ENCODE peak calls at places on chromosomes 6 and 20, in six cellular contexts. V, N, P, I, Z and O are unnamed samples.

GRCh38 chr6:32941412-32941784 is 570 bp upstream of the HLA-DMB start:
- DNase-seq in V (no peak), N (no peak), P (no peak), I (no peak), Z (no peak), O (no peak)

GRCh38 chr6:21846541-21847451 is 253.2 kb downstream of the SOX4 start:
- DNase-seq in V (peak), N (no peak), P (no peak), I (no peak), Z (no peak), O (no peak)

GRCh38 chr20:47272893-47273590 is 83.5 kb downstream of the ZMYND8 start:
- DNase-seq in V (peak), N (no peak), P (no peak), I (peak), Z (peak), O (no peak)

GRCh38 chr6:122622404-122622938 is 12.3 kb downstream of the PKIB start:
- DNase-seq in V (peak), N (no peak), P (no peak), I (no peak), Z (no peak), O (no peak)

GRCh38 chr6:34414999-34415858 is 10.6 kb downstream of the RPS10 start:
- DNase-seq in V (peak), N (no peak), P (no peak), I (peak), Z (peak), O (peak)

GRCh38 chr6:25447570-25447929 is 168.4 kb downstream of the CARMIL1 start:
- DNase-seq in V (no peak), N (no peak), P (no peak), I (no peak), Z (no peak), O (no peak)

GRCh38 chr20:44532248-44532980 is 10.5 kb upstream of the SERINC3 start:
- DNase-seq in V (no peak), N (no peak), P (no peak), I (peak), Z (no peak), O (no peak)

GRCh38 chr6:123091091-123091895 is 95.3 kb downstream of the CLVS2 start:
- DNase-seq in V (no peak), N (no peak), P (no peak), I (no peak), Z (no peak), O (no peak)

GRCh38 chr20:9025643-9026042 is 43.2 kb upstream of the PLCB4 start:
- DNase-seq in V (no peak), N (no peak), P (no peak), I (peak), Z (peak), O (no peak)

GRCh38 chr20:20658871-20659415 is 53.5 kb downstream of the RALGAPA2 start:
- DNase-seq in V (no peak), N (no peak), P (no peak), I (no peak), Z (no peak), O (no peak)

GRCh38 chr20:47300071-47300470 is 56.4 kb downstream of the ZMYND8 start:
- DNase-seq in V (no peak), N (no peak), P (no peak), I (no peak), Z (no peak), O (no peak)